ENCODE peak calls at places on chromosomes 6 and 20, in four cellular contexts. F, U, B and O are unnamed samples.

GRCh38 chr6:2739335-2739734 is 11.4 kb downstream of the MYLK4 start:
- DNase-seq in F (no peak), U (no peak), B (no peak), O (no peak)

GRCh38 chr6:84027340-84028183 is 6.0 kb upstream of the MRAP2 start:
- DNase-seq in F (no peak), U (no peak), B (no peak), O (no peak)

GRCh38 chr6:47792216-47792733 is 10.4 kb downstream of the OPN5 start:
- DNase-seq in F (no peak), U (no peak), B (no peak), O (no peak)

GRCh38 chr6:111087871-111088667 is 766 bp downstream of the SLC16A10 start:
- DNase-seq in F (no peak), U (peak; percentile 60), B (no peak), O (peak; percentile 27)

GRCh38 chr20:34058831-34059230 is 53.2 kb downstream of the EIF2S2 start:
- DNase-seq in F (no peak), U (no peak), B (no peak), O (no peak)

GRCh38 chr20:2114560-2114959 is 12.9 kb downstream of the STK35 start:
- DNase-seq in F (no peak), U (no peak), B (no peak), O (no peak)

GRCh38 chr6:113402541-113402940 is 454.6 kb upstream of the MARCKS start:
- DNase-seq in F (no peak), U (no peak), B (no peak), O (no peak)

GRCh38 chr20:7094438-7094997 is 327.0 kb downstream of the BMP2 start:
- DNase-seq in F (no peak), U (no peak), B (no peak), O (no peak)

GRCh38 chr20:32898721-32899120 is 40.0 kb downstream of the EFCAB8 start:
- DNase-seq in F (no peak), U (no peak), B (no peak), O (no peak)

GRCh38 chr20:12847862-12848261 is 160.9 kb upstream of the SPTLC3 start:
- DNase-seq in F (no peak), U (no peak), B (no peak), O (no peak)

GRCh38 chr20:63056236-63057132 is 49.7 kb upstream of the BHLHE23 start:
- DNase-seq in F (peak; percentile 82), U (peak; percentile 48), B (no peak), O (peak; percentile 9)

GRCh38 chr6:141956046-141956761 is 176.5 kb upstream of the GJE1 start:
- DNase-seq in F (no peak), U (no peak), B (no peak), O (no peak)

GRCh38 chr6:43053545-43054205 is at the start of gene CUL7:
- DNase-seq in F (peak; percentile 98), U (peak; percentile 95), B (peak; percentile 73), O (peak; percentile 88)

GRCh38 chr20:36604952-36605308 is 649 bp upstream of the RAB5IF start:
- DNase-seq in F (peak; percentile 93), U (peak; percentile 66), B (no peak), O (peak; percentile 31)

GRCh38 chr20:40670251-40670650 is 18.8 kb downstream of the MAFB start:
- DNase-seq in F (no peak), U (no peak), B (no peak), O (no peak)

DNA sequence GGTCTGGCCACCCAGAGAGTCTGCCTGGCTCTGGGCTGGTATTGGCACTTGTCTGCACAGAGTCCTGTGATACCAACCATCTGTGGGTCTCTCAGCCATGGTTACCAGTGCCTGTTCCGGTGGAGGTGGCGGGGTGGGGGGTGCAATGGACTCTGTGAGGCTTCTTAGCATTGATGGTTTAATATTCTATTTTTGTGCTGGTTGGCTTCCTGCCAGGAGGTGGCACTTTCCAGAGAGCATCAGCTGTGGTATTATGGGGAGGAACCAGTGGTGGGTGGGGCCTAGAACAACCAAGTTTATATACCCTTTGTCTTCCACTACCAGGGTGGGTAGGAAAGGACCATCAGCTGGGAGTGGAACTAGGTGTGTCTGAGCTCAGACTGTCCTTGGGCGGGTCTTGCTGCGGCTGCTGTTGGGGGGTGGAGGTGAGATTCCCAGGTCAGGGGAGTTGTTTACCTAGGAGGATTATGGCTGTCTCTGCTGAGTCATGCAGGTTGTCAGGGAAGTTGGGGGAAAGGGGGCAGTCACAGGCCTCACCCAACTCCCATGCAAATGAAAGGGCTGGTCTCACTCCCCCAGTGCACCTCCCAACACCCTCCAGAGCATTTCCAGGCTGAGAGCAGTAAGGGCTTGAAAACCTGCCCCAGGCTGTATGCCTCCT is 117.5 kb downstream of the FLRT3 start:
- DNase-seq in F (no peak), U (no peak), B (peak; percentile 27), O (no peak)
- TF ChIP-seq POLR2A in F (no peak), U (no peak), B (no peak), O (no peak)

DNA sequence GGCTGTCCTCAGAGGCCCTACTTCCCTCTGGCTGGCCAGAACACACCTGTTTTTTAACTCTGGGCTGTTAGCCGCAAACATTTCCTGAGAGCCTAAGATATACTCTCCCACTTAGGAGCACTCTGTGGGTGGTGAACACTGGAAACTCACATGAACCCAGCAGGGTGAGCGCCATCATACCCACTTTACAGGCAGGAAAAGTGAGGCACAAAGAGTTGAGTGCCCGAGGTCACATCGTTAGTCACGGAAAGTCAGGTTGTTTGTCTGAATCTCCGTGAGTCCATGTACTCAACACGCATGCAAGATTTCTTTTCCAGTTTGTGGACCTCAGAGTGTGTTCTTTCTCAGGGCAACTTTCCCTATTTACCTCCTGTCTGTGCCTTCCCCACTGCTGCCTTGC is 1.9 kb downstream of the BAK1 start:
- DNase-seq in F (no peak), U (no peak), B (no peak), O (no peak)
- H3K4me3 ChIP-seq in F (peak overlapping the region; percentile 80), U (peak overlapping the region; percentile 81), B (no peak overlapping the region), O (peak overlapping the region; percentile 84)

GRCh38 chr20:21511485-21511849 is 2.4 kb downstream of the NKX2-2 start:
- DNase-seq in F (no peak), U (no peak), B (no peak), O (no peak)
- H3K27me3 ChIP-seq in F (peaks cover 100% of the 10 kb centered on the region), U (peaks cover 57% of the 10 kb centered on the region), B (peaks cover 88% of the 10 kb centered on the region), O (peaks cover 99% of the 10 kb centered on the region)

GRCh38 chr6:112251170-112251945 is 3.0 kb downstream of the LAMA4 start:
- DNase-seq in F (no peak), U (no peak), B (no peak), O (peak; percentile 42)
- TF ChIP-seq POLR2A in F (no peak), U (no peak), B (no peak), O (no peak)

GRCh38 chr6:82553863-82554531 is 190.4 kb downstream of the TPBG start:
- DNase-seq in F (no peak), U (no peak), B (no peak), O (no peak)

GRCh38 chr6:82555801-82556200 is 192.2 kb downstream of the TPBG start:
- DNase-seq in F (no peak), U (no peak), B (no peak), O (no peak)

GRCh38 chr6:82551831-82552230 is 188.2 kb downstream of the TPBG start:
- DNase-seq in F (no peak), U (no peak), B (no peak), O (no peak)

GRCh38 chr6:82554706-82555105 is 191.1 kb downstream of the TPBG start:
- DNase-seq in F (no peak), U (no peak), B (no peak), O (no peak)
- H3K4me3 ChIP-seq in F (no peak overlapping the region), U (no peak overlapping the region), B (no peak overlapping the region), O (no peak overlapping the region)

GRCh38 chr20:57263767-57264150 is 2.7 kb downstream of the BMP7 start:
- DNase-seq in F (no peak), U (no peak), B (no peak), O (no peak)
- H3K27me3 ChIP-seq in F (peaks cover 100% of the 10 kb centered on the region), U (peaks cover 19% of the 10 kb centered on the region), B (peaks cover 91% of the 10 kb centered on the region), O (peaks cover 71% of the 10 kb centered on the region)

GRCh38 chr20:55650609-55651228 is 354.6 kb downstream of the CBLN4 start:
- DNase-seq in F (no peak), U (no peak), B (no peak), O (no peak)
- TF ChIP-seq POLR2A in F (no peak), U (no peak), B (no peak), O (no peak)

DNA sequence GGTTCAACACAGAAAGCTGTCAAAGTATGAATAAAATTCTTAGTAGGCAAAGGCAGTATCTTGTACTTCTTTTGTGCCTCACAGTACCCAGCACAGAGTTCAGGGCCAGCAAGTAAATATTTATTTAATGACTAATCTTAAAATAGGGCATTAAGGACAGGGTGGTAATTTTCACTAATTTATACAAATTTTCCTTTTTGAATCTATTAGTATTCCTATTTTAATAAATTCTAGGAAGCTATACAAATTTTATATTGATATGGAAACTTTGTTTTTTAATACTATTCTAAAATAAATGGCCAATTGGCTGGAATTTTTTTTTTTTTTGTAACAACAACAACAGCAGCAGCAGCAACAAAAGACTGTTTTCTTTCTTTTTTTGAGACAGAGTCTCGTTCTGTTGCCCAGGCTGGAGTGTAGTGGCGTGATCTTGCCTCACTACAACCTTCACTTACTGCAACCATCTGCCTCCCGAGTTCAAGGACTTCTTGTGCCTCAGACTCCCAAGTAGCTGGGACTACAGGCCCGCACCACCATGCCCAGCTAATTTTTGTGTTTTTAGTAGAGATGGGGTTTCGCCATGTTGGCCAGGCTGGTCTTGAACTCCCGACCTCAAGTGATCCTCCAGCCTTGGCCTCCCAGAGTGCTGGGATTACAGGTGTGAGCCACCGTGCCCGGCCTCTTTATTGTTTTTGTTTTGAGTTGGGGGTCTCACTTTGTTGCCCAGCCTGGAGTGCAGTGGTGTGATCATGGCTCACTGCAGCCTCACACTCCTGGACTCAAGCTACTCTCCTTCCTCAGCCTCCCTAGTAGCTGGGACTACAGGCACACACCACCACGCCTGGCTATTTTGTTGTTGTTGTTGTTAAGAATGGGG is 85.2 kb downstream of the FKBP5 start:
- DNase-seq in F (peak; percentile 61), U (no peak), B (no peak), O (peak; percentile 30)
- H3K4me3 ChIP-seq in F (no peak overlapping the region), U (no peak overlapping the region), B (no peak overlapping the region), O (peak overlapping the region; percentile 1)

GRCh38 chr20:45470939-45471338 is 1.4 kb downstream of the WFDC2 start:
- DNase-seq in F (no peak), U (no peak), B (no peak), O (no peak)
- H3K27me3 ChIP-seq in F (peaks cover 39% of the 10 kb centered on the region), U (peaks cover 16% of the 10 kb centered on the region), B (no peaks in the 10 kb centered on the region), O (peaks cover 31% of the 10 kb centered on the region)